ENCODE peak calls at places on chromosomes 6 and 20, in four cellular contexts. W is IMR-90, G is K562, R is keratinocyte. D is an unnamed sample.

GRCh38 chr6:37673436-37673835 is 24.2 kb downstream of the MDGA1 start:
- DNase-seq in W (no peak), G (no peak), R (no peak), D (no peak)

GRCh38 chr6:51574040-51574439 is 513.4 kb downstream of the PKHD1 start:
- DNase-seq in W (no peak), G (no peak), R (no peak), D (no peak)

GRCh38 chr6:36703081-36703606 is 5.5 kb downstream of the RAB44 start:
- DNase-seq in W (no peak), G (no peak), R (no peak), D (no peak)

GRCh38 chr6:21053612-21054011 is 519.4 kb downstream of the CDKAL1 start:
- DNase-seq in W (peak; percentile 37), G (no peak), R (no peak), D (peak; percentile 33)

GRCh38 chr6:1470040-1470439 is 80.7 kb downstream of the FOXF2 start:
- DNase-seq in W (no peak), G (no peak), R (no peak), D (no peak)

GRCh38 chr6:55980627-55981211 is 105.3 kb upstream of the BMP5 start:
- DNase-seq in W (peak; percentile 41), G (no peak), R (no peak), D (peak; percentile 66)

GRCh38 chr6:110897433-110897832 is 22.8 kb downstream of the AMD1 start:
- DNase-seq in W (peak; percentile 47), G (peak; percentile 49), R (no peak), D (no peak)

GRCh38 chr6:85388531-85388930 is 61.4 kb upstream of the NT5E start:
- DNase-seq in W (no peak), G (no peak), R (no peak), D (no peak)

GRCh38 chr6:5067305-5067704 is 17.8 kb upstream of the PPP1R3G start:
- DNase-seq in W (no peak), G (no peak), R (no peak), D (no peak)

GRCh38 chr6:128121190-128121589 is 220.3 kb upstream of the THEMIS start:
- DNase-seq in W (no peak), G (no peak), R (no peak), D (no peak)

GRCh38 chr20:11807070-11807741 is 110.5 kb upstream of the BTBD3 start:
- DNase-seq in W (peak; percentile 93), G (no peak), R (no peak), D (peak; percentile 80)

GRCh38 chr6:12288844-12289654 is 1.1 kb upstream of the EDN1 start:
- DNase-seq in W (peak; percentile 74), G (peak; percentile 68), R (no peak), D (peak; percentile 91)

GRCh38 chr6:5998741-5999687 is 7.7 kb downstream of the NRN1 start:
- DNase-seq in W (no peak), G (no peak), R (no peak), D (no peak)

GRCh38 chr20:5095454-5095853 is 24.3 kb downstream of the PCNA start:
- DNase-seq in W (no peak), G (no peak), R (no peak), D (no peak)

GRCh38 chr6:147087641-147088040 is 116.6 kb upstream of the STXBP5 start:
- DNase-seq in W (no peak), G (no peak), R (no peak), D (no peak)

GRCh38 chr20:48972816-48973215 is 51.3 kb downstream of the ARFGEF2 start:
- DNase-seq in W (no peak), G (no peak), R (no peak), D (peak; percentile 88)

DNA sequence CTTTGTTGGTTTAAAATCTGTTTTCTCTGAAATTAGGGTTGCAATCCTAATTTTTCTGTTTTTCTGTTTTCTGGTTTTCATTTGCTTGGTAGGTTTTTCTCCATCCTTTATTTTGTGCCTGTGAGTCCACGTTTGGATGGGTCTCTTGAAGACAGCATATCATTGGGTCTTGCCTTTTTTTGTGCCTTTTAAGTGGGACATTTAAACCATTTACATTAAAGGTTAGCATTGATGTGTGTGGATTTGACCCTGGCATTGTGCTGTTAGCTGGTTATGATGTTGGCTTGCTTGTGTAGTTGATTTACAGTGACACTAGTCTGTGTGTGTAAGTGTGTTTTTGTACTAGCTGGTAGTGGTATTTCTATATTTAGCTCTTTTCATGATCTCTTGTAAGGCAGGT is 28.0 kb upstream of the CST5 start:
- DNase-seq in W (no peak), G (no peak), R (no peak), D (no peak)
- H3K9me1 ChIP-seq in W (no peaks in the 10 kb centered on the region), G (no peaks in the 10 kb centered on the region), R (no peaks in the 10 kb centered on the region), D (no peaks in the 10 kb centered on the region)

DNA sequence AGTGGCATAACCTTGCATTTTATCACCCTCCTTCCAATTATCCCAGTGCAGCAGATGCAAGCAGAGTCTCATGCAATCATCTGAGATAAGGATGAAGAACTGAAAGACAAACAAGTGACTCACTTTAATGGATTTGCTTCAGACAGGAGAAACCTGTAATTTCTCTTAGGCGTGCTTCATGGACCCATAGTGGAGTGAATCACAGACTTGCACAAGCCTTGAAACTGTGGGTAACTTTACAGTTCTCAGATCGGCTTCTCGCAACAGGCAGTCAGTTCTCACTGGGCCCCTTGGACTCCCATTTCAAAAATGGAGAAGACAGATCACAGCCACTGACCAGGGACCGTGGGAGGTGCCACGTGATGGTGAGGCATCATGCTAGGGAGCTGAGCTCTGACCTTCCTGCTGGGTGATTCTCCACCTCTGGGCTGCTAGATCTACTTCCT is at the start of gene ADGRF4:
- DNase-seq in W (peak; percentile 58), G (peak; percentile 16), R (peak; percentile 74), D (no peak)
- H3K27ac ChIP-seq in W (no peak within 1 kb of the TSS), G (no peak within 1 kb of the TSS), R (peak within 1 kb of the TSS; percentile 98), D (no peak within 1 kb of the TSS)

GRCh38 chr6:23262864-23263263 is 693.5 kb downstream of the HDGFL1 start:
- DNase-seq in W (no peak), G (no peak), R (no peak), D (no peak)

GRCh38 chr6:23267651-23268050 is 698.3 kb downstream of the HDGFL1 start:
- DNase-seq in W (no peak), G (no peak), R (no peak), D (no peak)

GRCh38 chr6:23269436-23269835 is 700.1 kb downstream of the HDGFL1 start:
- DNase-seq in W (peak; percentile 28), G (no peak), R (no peak), D (no peak)

GRCh38 chr6:23265270-23265669 is 695.9 kb downstream of the HDGFL1 start:
- DNase-seq in W (no peak), G (no peak), R (no peak), D (no peak)

GRCh38 chr6:23266536-23266935 is 697.2 kb downstream of the HDGFL1 start:
- DNase-seq in W (no peak), G (no peak), R (no peak), D (no peak)
- H3K9me1 ChIP-seq in W (no peaks in the 10 kb centered on the region), G (no peaks in the 10 kb centered on the region), R (no peaks in the 10 kb centered on the region), D (no peaks in the 10 kb centered on the region)

GRCh38 chr20:37990571-37991151 is 42.6 kb downstream of the TTI1 start:
- DNase-seq in W (peak; percentile 78), G (peak; percentile 42), R (peak; percentile 15), D (peak; percentile 59)
- H3K27ac ChIP-seq in W (peak overlapping the region; percentile 12), G (no peak overlapping the region), R (peak overlapping the region; percentile 42), D (peak overlapping the region; percentile 68)

GRCh38 chr20:21528870-21529269 is 15.0 kb upstream of the NKX2-2 start:
- DNase-seq in W (no peak), G (no peak), R (no peak), D (no peak)
- H3K9me1 ChIP-seq in W (no peaks in the 10 kb centered on the region), G (no peaks in the 10 kb centered on the region), R (no peaks in the 10 kb centered on the region), D (no peaks in the 10 kb centered on the region)

DNA sequence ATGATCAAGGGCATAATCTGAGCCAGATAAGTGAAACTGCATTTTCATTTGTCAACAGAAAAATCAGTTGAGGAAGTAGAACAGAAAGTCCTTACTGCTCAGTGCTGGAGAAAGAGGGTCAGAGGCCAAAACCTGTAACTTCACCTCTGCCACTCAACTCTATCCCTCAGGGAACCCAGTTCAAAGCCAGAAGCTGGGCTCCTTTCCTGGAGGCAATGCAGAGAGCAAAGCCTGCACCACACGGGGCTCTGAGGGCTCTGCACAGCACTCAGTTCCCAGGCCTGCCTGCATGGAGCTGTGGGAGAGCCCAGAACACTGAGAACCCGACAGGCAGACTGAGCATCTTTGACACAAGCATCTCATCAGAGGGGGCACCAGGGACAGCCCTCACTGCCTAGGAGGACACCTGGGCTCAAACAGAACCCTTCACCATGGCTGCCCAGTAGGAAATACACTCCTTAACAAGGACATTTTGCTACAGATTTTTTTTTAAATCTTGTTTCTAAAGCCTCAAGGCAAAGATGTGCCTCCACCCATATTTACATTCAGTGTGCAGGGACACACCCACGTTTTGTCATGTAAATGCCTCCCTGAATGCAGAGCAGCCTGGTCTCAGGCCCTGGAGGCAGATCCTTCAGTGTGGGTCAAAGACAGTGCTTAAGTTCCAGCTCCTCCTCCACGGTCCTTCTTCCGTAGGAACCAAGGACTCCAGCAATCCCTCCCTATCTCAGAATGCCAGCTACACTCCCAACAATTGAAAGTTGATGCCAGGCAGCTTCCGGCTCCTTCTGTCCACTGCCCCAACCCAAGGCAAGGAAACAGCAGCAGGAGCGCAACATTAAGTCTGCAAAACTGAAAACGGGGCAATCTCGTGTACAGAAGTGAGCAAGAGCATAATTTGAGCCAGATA is 6.6 kb downstream of the RNASET2 start:
- DNase-seq in W (no peak), G (no peak), R (no peak), D (no peak)
- H3K27ac ChIP-seq in W (no peak overlapping the region), G (no peak overlapping the region), R (no peak overlapping the region), D (no peak overlapping the region)

GRCh38 chr6:7636151-7636550 is 46.2 kb downstream of the SNRNP48 start:
- DNase-seq in W (no peak), G (no peak), R (no peak), D (no peak)
- H3K9me1 ChIP-seq in W (no peaks in the 10 kb centered on the region), G (no peaks in the 10 kb centered on the region), R (no peaks in the 10 kb centered on the region), D (no peaks in the 10 kb centered on the region)

GRCh38 chr6:32666420-32667300 is at the start of gene HLA-DQB1:
- DNase-seq in W (no peak), G (no peak), R (peak; percentile 44), D (peak; percentile 30)
- H3K27ac ChIP-seq in W (no peak within 1 kb of the TSS), G (no peak within 1 kb of the TSS), R (no peak within 1 kb of the TSS), D (no peak within 1 kb of the TSS)